ENCODE peak calls at places on chromosomes 11 and 22, in ten cellular contexts. U, J, V, B, K, M, L, Q, W and X are unnamed samples.

GRCh38 chr11:110471315-110471714 is 41.6 kb downstream of the FDX1 start:
- DNase-seq in U (no peak), J (no peak), V (peak), B (no peak), K (no peak), M (no peak), L (no peak), Q (no peak), W (no peak), X (no peak)

GRCh38 chr22:48488149-48488551 is 1339.5 kb downstream of the BRD1 start:
- DNase-seq in U (peak), J (no peak), V (peak), B (no peak), K (no peak), M (no peak), L (no peak), Q (no peak), W (no peak), X (no peak)

GRCh38 chr11:117457031-117457785 is 129.6 kb downstream of the CEP164 start:
- DNase-seq in U (no peak), J (no peak), V (no peak), B (no peak), K (no peak), M (no peak), L (no peak), Q (no peak), W (no peak), X (no peak)

GRCh38 chr11:606245-606644 is 9.5 kb downstream of the IRF7 start:
- DNase-seq in U (no peak), J (peak), V (peak), B (no peak), K (peak), M (no peak), L (peak), Q (peak), W (no peak), X (no peak)

GRCh38 chr22:36522662-36523061 is 6.3 kb downstream of the EIF3D start:
- DNase-seq in U (no peak), J (no peak), V (no peak), B (no peak), K (no peak), M (no peak), L (no peak), Q (no peak), W (no peak), X (no peak)

GRCh38 chr11:43835104-43835503 is 45.5 kb upstream of the ALKBH3 start:
- DNase-seq in U (peak), J (no peak), V (no peak), B (no peak), K (peak), M (no peak), L (no peak), Q (no peak), W (no peak), X (no peak)

GRCh38 chr22:27170491-27170890 is 513.1 kb downstream of the MIAT start:
- DNase-seq in U (peak), J (no peak), V (peak), B (no peak), K (no peak), M (no peak), L (peak), Q (no peak), W (peak), X (peak)

GRCh38 chr11:119739021-119739703 is 10.2 kb upstream of the NECTIN1 start:
- DNase-seq in U (peak), J (no peak), V (no peak), B (no peak), K (no peak), M (no peak), L (peak), Q (no peak), W (no peak), X (no peak)

GRCh38 chr11:129223701-129224149 is 31.6 kb upstream of the ARHGAP32 start:
- DNase-seq in U (no peak), J (no peak), V (peak), B (no peak), K (peak), M (no peak), L (no peak), Q (peak), W (no peak), X (no peak)

GRCh38 chr11:121418625-121419114 is 33.4 kb upstream of the SORL1 start:
- DNase-seq in U (no peak), J (peak), V (no peak), B (no peak), K (peak), M (peak), L (no peak), Q (no peak), W (no peak), X (no peak)

GRCh38 chr22:44664149-44664548 is 37.9 kb upstream of the PRR5 start:
- DNase-seq in U (peak), J (peak), V (peak), B (no peak), K (no peak), M (peak), L (peak), Q (no peak), W (peak), X (no peak)

GRCh38 chr11:109697140-109697843 is 275.3 kb downstream of the C11orf87 start:
- DNase-seq in U (peak), J (no peak), V (peak), B (peak), K (peak), M (no peak), L (no peak), Q (peak), W (peak), X (no peak)

GRCh38 chr11:113096661-113097060 is 135.4 kb downstream of the NCAM1 start:
- DNase-seq in U (no peak), J (no peak), V (no peak), B (no peak), K (no peak), M (no peak), L (no peak), Q (no peak), W (no peak), X (no peak)

GRCh38 chr11:1619449-1619848 is 2.5 kb downstream of the KRTAP5-4 start:
- DNase-seq in U (no peak), J (no peak), V (no peak), B (no peak), K (no peak), M (peak), L (no peak), Q (peak), W (no peak), X (no peak)

GRCh38 chr11:33687733-33688479 is 12.7 kb downstream of the C11orf91 start:
- DNase-seq in U (peak), J (no peak), V (peak), B (no peak), K (peak), M (no peak), L (peak), Q (peak), W (peak), X (peak)

GRCh38 chr11:121106812-121107211 is 5.8 kb downstream of the TECTA start:
- DNase-seq in U (no peak), J (no peak), V (no peak), B (no peak), K (no peak), M (no peak), L (no peak), Q (no peak), W (no peak), X (no peak)

GRCh38 chr22:49629024-49629570 is 198.6 kb downstream of the BRD1 start:
- DNase-seq in U (no peak), J (no peak), V (no peak), B (no peak), K (no peak), M (no peak), L (no peak), Q (no peak), W (no peak), X (no peak)

GRCh38 chr11:38900156-38900679 is 2302.2 kb upstream of the RAG2 start:
- DNase-seq in U (no peak), J (no peak), V (no peak), B (no peak), K (peak), M (no peak), L (no peak), Q (no peak), W (no peak), X (peak)

GRCh38 chr11:125401235-125401634 is 94.8 kb downstream of the FEZ1 start:
- DNase-seq in U (no peak), J (no peak), V (no peak), B (no peak), K (no peak), M (no peak), L (no peak), Q (no peak), W (no peak), X (no peak)

GRCh38 chr11:65246506-65246905 is 15.3 kb upstream of the POLA2 start:
- DNase-seq in U (no peak), J (no peak), V (no peak), B (no peak), K (no peak), M (no peak), L (no peak), Q (no peak), W (no peak), X (no peak)

GRCh38 chr11:61756452-61757212 is 4.2 kb downstream of the MYRF start:
- DNase-seq in U (peak), J (no peak), V (no peak), B (no peak), K (peak), M (no peak), L (no peak), Q (no peak), W (peak), X (no peak)

GRCh38 chr11:96708469-96708868 is 318.7 kb downstream of the JRKL start:
- DNase-seq in U (no peak), J (no peak), V (no peak), B (no peak), K (peak), M (no peak), L (no peak), Q (no peak), W (no peak), X (no peak)

GRCh38 chr11:74141274-74141695 is 29.5 kb downstream of the C2CD3 start:
- DNase-seq in U (peak), J (no peak), V (peak), B (no peak), K (no peak), M (no peak), L (no peak), Q (peak), W (peak), X (peak)

GRCh38 chr11:104657083-104657482 is 241.2 kb downstream of the CASP12 start:
- DNase-seq in U (no peak), J (no peak), V (no peak), B (no peak), K (no peak), M (no peak), L (no peak), Q (no peak), W (no peak), X (no peak)

GRCh38 chr11:8532475-8532874 is 61.6 kb downstream of the STK33 start:
- DNase-seq in U (no peak), J (no peak), V (no peak), B (no peak), K (no peak), M (no peak), L (no peak), Q (no peak), W (no peak), X (no peak)

GRCh38 chr22:44193537-44193896 is 12.8 kb downstream of the PARVG start:
- DNase-seq in U (no peak), J (no peak), V (no peak), B (no peak), K (no peak), M (no peak), L (no peak), Q (peak), W (peak), X (no peak)

GRCh38 chr11:47590026-47590861 is 3.8 kb downstream of the FAM180B start:
- DNase-seq in U (no peak), J (peak), V (no peak), B (no peak), K (no peak), M (no peak), L (peak), Q (no peak), W (no peak), X (no peak)